ENCODE peak calls at places on chromosome 7, in five cellular contexts. Z is fibroblast of pulmonary artery, H is coronary artery, L is astrocyte of the spinal cord, I is NCI-H345. K is an unnamed sample.
A peak's percentile ranks its signal among the peaks of the same experiment; 100 is the strongest.

GRCh38 chr7:40808409-40808942 is 673.7 kb downstream of the SUGCT start:
- DNase-seq in Z (peak; percentile 98), H (peak; percentile 87), L (peak; percentile 94), I (no peak), K (peak; percentile 96)

GRCh38 chr7:145692237-145692950 is 424.2 kb upstream of the CNTNAP2 start:
- DNase-seq in Z (peak; percentile 3), H (no peak), L (peak; percentile 1), I (no peak), K (no peak)

GRCh38 chr7:117582219-117582704 is 102.4 kb downstream of the CFTR start:
- DNase-seq in Z (peak; percentile 99), H (peak; percentile 90), L (peak; percentile 74), I (no peak), K (no peak)

GRCh38 chr7:96178581-96178980 is 143.3 kb downstream of the SLC25A13 start:
- DNase-seq in Z (no peak), H (no peak), L (no peak), I (no peak), K (peak; percentile 24)

GRCh38 chr7:112204776-112205347 is 1.3 kb downstream of the DOCK4 start:
- DNase-seq in Z (peak; percentile 30), H (no peak), L (peak; percentile 22), I (peak; percentile 41), K (no peak)

GRCh38 chr7:133829336-133829897 is 297.7 kb upstream of the LRGUK start:
- DNase-seq in Z (no peak), H (no peak), L (peak; percentile 52), I (no peak), K (no peak)

GRCh38 chr7:57211428-57212100 is 79.3 kb upstream of the ZNF479 start:
- DNase-seq in Z (no peak), H (no peak), L (no peak), I (no peak), K (no peak)

GRCh38 chr7:43248553-43248952 is 136.1 kb downstream of the HECW1 start:
- DNase-seq in Z (no peak), H (no peak), L (no peak), I (no peak), K (no peak)

GRCh38 chr7:131538071-131538790 is 18.2 kb downstream of the PODXL start:
- DNase-seq in Z (peak; percentile 24), H (no peak), L (peak; percentile 51), I (no peak), K (no peak)

GRCh38 chr7:30906014-30906413 is 5.6 kb upstream of the AQP1 start:
- DNase-seq in Z (no peak), H (no peak), L (no peak), I (peak; percentile 13), K (peak; percentile 24)

GRCh38 chr7:131111-132094 is 61.0 kb upstream of the FAM20C start:
- DNase-seq in Z (peak; percentile 40), H (no peak), L (no peak), I (peak; percentile 9), K (no peak)

GRCh38 chr7:121313793-121314676 is 14.8 kb upstream of the WNT16 start:
- DNase-seq in Z (peak; percentile 69), H (no peak), L (peak; percentile 50), I (peak; percentile 95), K (no peak)

GRCh38 chr7:83866587-83866986 is 217.6 kb upstream of the SEMA3E start:
- DNase-seq in Z (no peak), H (no peak), L (no peak), I (no peak), K (no peak)

GRCh38 chr7:113030489-113030888 is 56.1 kb downstream of the GPR85 start:
- DNase-seq in Z (no peak), H (no peak), L (no peak), I (no peak), K (peak; percentile 60)

GRCh38 chr7:158274404-158274811 is 313.2 kb downstream of the PTPRN2 start:
- DNase-seq in Z (no peak), H (no peak), L (no peak), I (no peak), K (no peak)

GRCh38 chr7:17095001-17095574 is 203.4 kb upstream of the AHR start:
- DNase-seq in Z (peak; percentile 11), H (no peak), L (peak; percentile 43), I (no peak), K (peak; percentile 98)

GRCh38 chr7:105015631-105015965 is 1.6 kb downstream of the KMT2E start:
- DNase-seq in Z (peak; percentile 39), H (no peak), L (peak; percentile 43), I (peak; percentile 38), K (no peak)

GRCh38 chr7:24722386-24723177 is 34.7 kb downstream of the GSDME start:
- DNase-seq in Z (peak; percentile 73), H (peak; percentile 46), L (peak; percentile 52), I (peak; percentile 16), K (no peak)

K was measured in foreskin melanocyte.